ENCODE peak calls at places on chromosome 3, in five cellular contexts. X is stimulated activated CD8-positive, alpha-beta memory T cell treated with anti-CD3 and anti-CD28 coated beads, Interleukin-15, amount 100 ng/mL, for 48 hours; T is stimulated activated CD4-positive, alpha-beta T cell treated with anti-CD3 and anti-CD28 coated beads, Interleukin-4, amount 100 ng/mL, for 24 hours; K is stomach; L is caudate nucleus. Z is an unnamed sample.
A peak's percentile ranks its signal among the peaks of the same experiment; 100 is the strongest.

GRCh38 chr3:41608267-41608822 is 353.6 kb downstream of the ULK4 start:
- DNase-seq in X (no peak), T (no peak), K (no peak), L (no peak), Z (no peak)

GRCh38 chr3:185813691-185814215 is 11.1 kb downstream of the IGF2BP2 start:
- DNase-seq in X (no peak), T (no peak), K (no peak), L (no peak), Z (no peak)

GRCh38 chr3:120568198-120568523 is 28.0 kb upstream of the NDUFB4 start:
- DNase-seq in X (no peak), T (no peak), K (no peak), L (no peak), Z (no peak)

GRCh38 chr3:105762749-105763673 is 105.8 kb downstream of the CBLB start:
- DNase-seq in X (no peak), T (no peak), K (no peak), L (no peak), Z (no peak)

GRCh38 chr3:184230603-184231528 is 1.5 kb downstream of the VWA5B2 start:
- DNase-seq in X (no peak), T (no peak), K (peak; percentile 43), L (no peak), Z (no peak)

GRCh38 chr3:187327827-187328226 is 36.3 kb upstream of the MASP1 start:
- DNase-seq in X (no peak), T (no peak), K (no peak), L (no peak), Z (no peak)

GRCh38 chr3:67640023-67640660 is 14.3 kb downstream of the SUCLG2 start:
- DNase-seq in X (no peak), T (no peak), K (no peak), L (no peak), Z (no peak)

GRCh38 chr3:81580399-81580798 is 181.0 kb downstream of the GBE1 start:
- DNase-seq in X (no peak), T (no peak), K (no peak), L (no peak), Z (no peak)

GRCh38 chr3:36482259-36482658 is 102.0 kb downstream of the STAC start:
- DNase-seq in X (no peak), T (no peak), K (no peak), L (no peak), Z (no peak)

GRCh38 chr3:57078366-57079220 is 18.1 kb downstream of the SPATA12 start:
- DNase-seq in X (no peak), T (peak; percentile 18), K (peak; percentile 49), L (no peak), Z (peak; percentile 65)

GRCh38 chr3:136694321-136694720 is 57.9 kb downstream of the STAG1 start:
- DNase-seq in X (no peak), T (no peak), K (no peak), L (no peak), Z (no peak)

GRCh38 chr3:85554153-85554552 is 595.4 kb downstream of the CADM2 start:
- DNase-seq in X (no peak), T (no peak), K (no peak), L (no peak), Z (no peak)

GRCh38 chr3:38157562-38157961 is 7.8 kb upstream of the OXSR1 start:
- DNase-seq in X (no peak), T (no peak), K (no peak), L (no peak), Z (no peak)

GRCh38 chr3:50177346-50177745 is 14.1 kb upstream of the GNAT1 start:
- DNase-seq in X (no peak), T (no peak), K (no peak), L (no peak), Z (no peak)

GRCh38 chr3:129313415-129313982 is 34.8 kb downstream of the HMCES start:
- DNase-seq in X (no peak), T (peak; percentile 18), K (no peak), L (no peak), Z (no peak)

GRCh38 chr3:141235661-141236171 is 4.1 kb downstream of the PXYLP1 start:
- DNase-seq in X (no peak), T (no peak), K (no peak), L (no peak), Z (no peak)

GRCh38 chr3:60594025-60594424 is 657.2 kb downstream of the FHIT start:
- DNase-seq in X (no peak), T (no peak), K (peak; percentile 64), L (no peak), Z (peak; percentile 43)

GRCh38 chr3:144105542-144105941 is 133.9 kb downstream of the DIPK2A start:
- DNase-seq in X (no peak), T (no peak), K (no peak), L (no peak), Z (no peak)

GRCh38 chr3:112560330-112560729 is 1.4 kb downstream of the ATG3 start:
- DNase-seq in X (no peak), T (no peak), K (no peak), L (no peak), Z (no peak)

GRCh38 chr3:17258823-17259436 is 374.2 kb downstream of the PLCL2 start:
- DNase-seq in X (no peak), T (peak; percentile 29), K (no peak), L (no peak), Z (peak; percentile 45)

GRCh38 chr3:115571413-115571812 is 51.9 kb upstream of the GAP43 start:
- DNase-seq in X (no peak), T (no peak), K (no peak), L (no peak), Z (no peak)